ENCODE peak calls at places on chromosomes 3 and 15, in six cellular contexts. K is upper lobe of right lung, V is gastrocnemius medialis, Y is left lung, D is aorta, Q is A549. J is an unnamed sample. For H3K4me1, the result is how much of the 10 kb centered on the place peaks cover.

GRCh38 chr15:66025972-66026371 is 156.7 kb downstream of the RAB11A start:
- DNase-seq in V (no peak), Q (no peak), D (no peak), K (no peak), Y (no peak), J (no peak)

GRCh38 chr15:81098884-81099601 is 35.0 kb upstream of the CFAP161 start:
- DNase-seq in V (no peak), Q (no peak), Y (no peak), D (no peak), K (no peak), J (no peak)

GRCh38 chr3:31198890-31199289 is 304.4 kb upstream of the GADL1 start:
- DNase-seq in Y (no peak), Q (no peak), V (no peak), K (no peak), D (no peak), J (no peak)

GRCh38 chr15:27492021-27492621 is 521.1 kb downstream of the GABRG3 start:
- DNase-seq in V (no peak), Q (no peak), K (no peak), Y (no peak), D (no peak), J (no peak)

GRCh38 chr15:89043031-89044002 is 44.9 kb upstream of the ABHD2 start:
- DNase-seq in K (no peak), Q (no peak), Y (no peak), D (no peak), V (no peak), J (no peak)

GRCh38 chr15:70504305-70504951 is 258.9 kb downstream of the UACA start:
- DNase-seq in Q (no peak), Y (peak), V (peak), D (peak), K (peak), J (peak)

GRCh38 chr3:123834631-123835030 is 49.5 kb downstream of the MYLK start:
- DNase-seq in D (no peak), K (no peak), Y (no peak), Q (no peak), V (no peak), J (no peak)

GRCh38 chr3:55330756-55331155 is 156.3 kb downstream of the WNT5A start:
- DNase-seq in Q (no peak), K (no peak), Y (no peak), V (no peak), D (no peak), J (no peak)

GRCh38 chr15:84649706-84650105 is 4.4 kb downstream of the WDR73 start:
- DNase-seq in V (no peak), D (no peak), K (no peak), Y (no peak), Q (no peak), J (no peak)

GRCh38 chr3:175434591-175434990 is 575.5 kb downstream of the NAALADL2 start:
- DNase-seq in Y (no peak), K (no peak), V (no peak), D (no peak), Q (no peak), J (no peak)

GRCh38 chr15:72784233-72784876 is 797 bp upstream of the ADPGK start:
- DNase-seq in Y (no peak), D (no peak), V (peak), K (no peak), Q (peak), J (peak)

GRCh38 chr3:81799403-81799802 is 38.0 kb upstream of the GBE1 start:
- DNase-seq in Q (no peak), Y (no peak), D (no peak), V (no peak), K (no peak), J (no peak)

GRCh38 chr15:65373163-65373651 is 4.6 kb downstream of the IGDCC3 start:
- DNase-seq in D (no peak), V (no peak), Y (no peak), K (peak), Q (no peak), J (no peak)

GRCh38 chr3:81744366-81744765 is 17.1 kb downstream of the GBE1 start:
- DNase-seq in D (no peak), K (no peak), Q (peak), Y (no peak), V (peak), J (peak)

GRCh38 chr15:68407886-68408500 is 24.0 kb downstream of the ITGA11 start:
- DNase-seq in D (no peak), V (no peak), Y (no peak), Q (no peak), K (no peak), J (no peak)

GRCh38 chr3:20104167-20104661 is 64.0 kb downstream of the KAT2B start:
- DNase-seq in V (no peak), K (no peak), D (no peak), Q (no peak), Y (no peak), J (no peak)

GRCh38 chr3:13040381-13041074 is 32.7 kb downstream of the IQSEC1 start:
- DNase-seq in V (no peak), D (no peak), Y (peak), Q (no peak), K (no peak), J (no peak)

GRCh38 chr3:112111785-112112402 is 21.2 kb downstream of the GCSAM start:
- DNase-seq in K (no peak), Y (no peak), V (no peak), D (no peak), Q (peak), J (no peak)

GRCh38 chr3:168053115-168053514 is 42.6 kb downstream of the GOLIM4 start:
- DNase-seq in K (no peak), V (no peak), D (no peak), Q (no peak), Y (no peak), J (no peak)

GRCh38 chr3:122777563-122777962 is 16.1 kb downstream of the HSPBAP1 start:
- DNase-seq in V (no peak), D (no peak), K (no peak), Y (no peak), Q (no peak), J (no peak)
- H3K4me1 ChIP-seq in V (under half), D (under half), K (under half), Y (under half), Q (under half), J (under half)

GRCh38 chr3:100518983-100519382 is 26.6 kb downstream of the TMEM45A start:
- DNase-seq in Q (no peak), Y (no peak), K (no peak), V (no peak), D (no peak), J (no peak)
- H3K4me1 ChIP-seq in Q (under half), Y (under half), K (under half), V (under half), D (under half), J (under half)

GRCh38 chr3:69181592-69182211 is 59.3 kb upstream of the LMOD3 start:
- DNase-seq in V (no peak), K (no peak), Y (no peak), Q (no peak), D (no peak), J (no peak)

GRCh38 chr3:69179740-69180372 is 57.5 kb upstream of the LMOD3 start:
- DNase-seq in D (no peak), Q (no peak), K (no peak), V (no peak), Y (no peak), J (no peak)

GRCh38 chr3:69178838-69179739 is 56.7 kb upstream of the LMOD3 start:
- DNase-seq in D (no peak), K (no peak), V (no peak), Q (no peak), Y (no peak), J (no peak)

GRCh38 chr3:69180869-69181591 is 58.6 kb upstream of the LMOD3 start:
- DNase-seq in Y (no peak), K (no peak), V (no peak), D (no peak), Q (no peak), J (no peak)

GRCh38 chr3:69182588-69183299 is 60.3 kb upstream of the LMOD3 start:
- DNase-seq in D (no peak), Y (no peak), V (no peak), K (no peak), Q (no peak), J (no peak)
- H3K4me1 ChIP-seq in D (under half), Y (under half), V (under half), K (under half), Q (under half), J (under half)

DNA sequence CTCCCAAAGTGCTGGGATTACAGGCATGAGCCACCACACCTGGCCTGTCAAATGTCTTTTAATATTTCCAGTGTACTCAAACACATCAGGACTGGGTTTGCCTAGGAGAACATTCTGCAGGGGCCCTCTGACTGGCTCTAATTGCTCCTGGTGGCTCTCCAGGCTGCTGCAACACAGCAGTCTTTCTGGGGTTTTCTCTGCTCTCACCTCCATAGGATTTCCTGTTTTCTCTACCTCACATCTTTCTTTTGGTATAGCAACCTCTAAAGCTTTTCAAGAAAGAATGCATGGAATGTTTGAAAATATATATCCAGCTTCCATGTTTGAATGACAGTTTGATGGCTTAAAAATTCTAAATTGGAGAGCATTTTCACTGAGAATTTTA is 83.3 kb upstream of the IGSF10 start:
- DNase-seq in K (no peak), Q (no peak), D (no peak), Y (no peak), V (no peak), J (no peak)
- H3K4me1 ChIP-seq in K (under half), Q (under half), D (under half), Y (under half), V (under half), J (under half)

GRCh38 chr15:91954211-91954804 is 100.8 kb downstream of the SLCO3A1 start:
- DNase-seq in K (no peak), Y (no peak), D (no peak), V (no peak), Q (no peak), J (no peak)
- H3K4me1 ChIP-seq in K (under half), Y (under half), D (under half), V (under half), Q (under half), J (under half)